ENCODE peak calls at places on chromosomes 16 and 17, in seven cellular contexts. R, B, N, Z, H, S and Q are unnamed samples.

GRCh38 chr16:84603115-84603816 is 14.6 kb downstream of the COTL1 start:
- DNase-seq in R (peak; percentile 42), B (peak; percentile 98), N (peak; percentile 97), Z (peak; percentile 95), H (peak; percentile 99), S (no peak), Q (peak; percentile 99)

GRCh38 chr16:12245088-12245922 is 268.8 kb downstream of the SNX29 start:
- DNase-seq in R (no peak), B (no peak), N (no peak), Z (no peak), H (no peak), S (no peak), Q (no peak)

GRCh38 chr17:28911411-28912045 is 8.6 kb upstream of the DHRS13 start:
- DNase-seq in R (no peak), B (no peak), N (no peak), Z (no peak), H (no peak), S (no peak), Q (no peak)

GRCh38 chr17:40827746-40828453 is 5.5 kb upstream of the KRT10 start:
- DNase-seq in R (no peak), B (peak; percentile 20), N (no peak), Z (no peak), H (no peak), S (no peak), Q (peak; percentile 19)

GRCh38 chr16:12067714-12068401 is 91.3 kb downstream of the SNX29 start:
- DNase-seq in R (no peak), B (peak; percentile 79), N (peak; percentile 69), Z (no peak), H (peak; percentile 88), S (peak; percentile 71), Q (peak; percentile 76)

GRCh38 chr16:80051040-80051439 is 450.5 kb upstream of the MAF start:
- DNase-seq in R (no peak), B (no peak), N (no peak), Z (no peak), H (no peak), S (no peak), Q (no peak)

GRCh38 chr16:27520982-27521673 is 28.6 kb downstream of the GTF3C1 start:
- DNase-seq in R (no peak), B (peak; percentile 44), N (no peak), Z (peak; percentile 74), H (no peak), S (no peak), Q (peak; percentile 14)

GRCh38 chr17:66747561-66748275 is 87.2 kb upstream of the CACNG5 start:
- DNase-seq in R (no peak), B (peak; percentile 59), N (peak; percentile 6), Z (peak; percentile 33), H (peak; percentile 95), S (no peak), Q (peak; percentile 57)

GRCh38 chr17:42405963-42406495 is 17.0 kb downstream of the CAVIN1 start:
- DNase-seq in R (peak; percentile 88), B (peak; percentile 60), N (peak; percentile 59), Z (peak; percentile 94), H (peak; percentile 93), S (peak; percentile 49), Q (no peak)